ENCODE peak calls at places on chromosomes 3 and 15, in ten cellular contexts. T is T follicular helper cell; P is left colon; D is GM13977; U is posterior vena cava; R is stimulated activated CD4-positive, alpha-beta T cell treated with anti-CD3 and anti-CD28 coated beads, Interleukin-2, amount 100 ng/mL, for 24 hours; W is activated T-helper 1 cell treated with anti-CD3 and anti-CD28 coated beads, Interleukin-2, amount 50 U/mL, for 16 hours; J is germinal center; N is GM20000; G is M059J. A is an unnamed sample.

GRCh38 chr3:128923607-128924385 is 44.4 kb downstream of the ACAD9 start:
- DNase-seq in T (no peak), G (no peak), W (no peak), D (no peak), N (no peak), J (no peak), R (no peak), P (no peak), U (peak), A (no peak)

GRCh38 chr15:96037584-96037983 is 292.9 kb upstream of the NR2F2 start:
- DNase-seq in T (no peak), R (no peak), P (no peak), U (no peak), D (no peak), W (no peak), J (no peak), N (no peak), G (peak), A (no peak)

GRCh38 chr3:9111349-9112265 is 137.8 kb downstream of the SRGAP3 start:
- DNase-seq in U (peak), N (no peak), W (no peak), D (no peak), P (no peak), J (no peak), T (no peak), G (peak), R (peak), A (peak)

GRCh38 chr3:66153961-66154923 is 66.6 kb upstream of the SLC25A26 start:
- DNase-seq in D (no peak), W (no peak), G (no peak), T (no peak), J (no peak), U (peak), P (no peak), R (no peak), N (no peak), A (peak)

GRCh38 chr3:9401986-9402385 is 4.6 kb downstream of the SETD5 start:
- DNase-seq in N (no peak), J (no peak), W (no peak), P (no peak), G (no peak), D (no peak), U (no peak), T (no peak), R (no peak), A (no peak)

GRCh38 chr15:100713163-100713867 is 110.9 kb downstream of the ASB7 start:
- DNase-seq in R (no peak), N (no peak), U (no peak), P (no peak), G (peak), J (no peak), D (no peak), T (no peak), W (no peak), A (no peak)

GRCh38 chr3:99499235-99499798 is 139.1 kb upstream of the COL8A1 start:
- DNase-seq in W (no peak), R (no peak), N (peak), T (no peak), U (no peak), G (peak), D (peak), J (no peak), P (peak), A (peak)

GRCh38 chr3:28077566-28077965 is 163.9 kb upstream of the CMC1 start:
- DNase-seq in D (no peak), P (no peak), G (peak), J (no peak), N (no peak), W (no peak), R (no peak), U (peak), T (no peak), A (no peak)

GRCh38 chr15:44812029-44812517 is 75.7 kb downstream of the TRIM69 start:
- DNase-seq in U (no peak), G (no peak), J (no peak), R (no peak), P (peak), T (no peak), N (no peak), W (no peak), D (no peak), A (no peak)

GRCh38 chr3:146189519-146190173 is 28.7 kb upstream of the PLOD2 start:
- DNase-seq in D (peak), P (no peak), R (no peak), T (no peak), G (peak), N (peak), U (no peak), W (no peak), J (peak), A (peak)

GRCh38 chr15:79875213-79875612 is 21.6 kb downstream of the MTHFS start:
- DNase-seq in U (no peak), T (no peak), W (no peak), G (peak), J (no peak), N (no peak), P (no peak), D (no peak), R (no peak), A (no peak)

GRCh38 chr15:80526556-80527340 is 122.6 kb downstream of the ARNT2 start:
- DNase-seq in N (no peak), D (no peak), U (no peak), W (no peak), J (no peak), R (no peak), P (no peak), G (peak), T (no peak), A (no peak)

GRCh38 chr15:27418729-27419128 is 447.7 kb downstream of the GABRG3 start:
- DNase-seq in R (no peak), G (no peak), W (no peak), D (no peak), J (no peak), T (no peak), U (no peak), P (no peak), N (no peak), A (peak)

GRCh38 chr3:39189648-39190269 is 2.6 kb downstream of the XIRP1 start:
- DNase-seq in W (peak), T (peak), R (peak), G (peak), P (peak), U (no peak), D (peak), J (peak), N (peak), A (peak)

GRCh38 chr3:134663646-134664456 is 13.0 kb upstream of the KY start:
- DNase-seq in R (no peak), W (no peak), J (no peak), T (no peak), G (peak), D (no peak), P (no peak), U (no peak), N (no peak), A (no peak)

GRCh38 chr3:13595485-13595884 is 46.6 kb downstream of the FBLN2 start:
- DNase-seq in J (no peak), T (no peak), D (no peak), U (no peak), W (no peak), G (no peak), N (no peak), R (no peak), P (no peak), A (no peak)

A was measured in midbrain.